ENCODE peak calls at places on chromosomes 11 and 22, in four cellular contexts. Q, P, Z and S are unnamed samples.

GRCh38 chr11:32562839-32563599 is 20.6 kb upstream of the EIF3M start:
- DNase-seq in Q (no peak), P (no peak), Z (no peak), S (no peak)

GRCh38 chr11:117792241-117792640 is 4.8 kb downstream of the DSCAML1 start:
- DNase-seq in Q (no peak), P (no peak), Z (no peak), S (no peak)

GRCh38 chr11:329886-330253 is 9.2 kb upstream of the IFITM3 start:
- DNase-seq in Q (no peak), P (no peak), Z (no peak), S (no peak)

GRCh38 chr22:27863001-27863400 is 56.1 kb downstream of the PITPNB start:
- DNase-seq in Q (no peak), P (no peak), Z (no peak), S (no peak)

GRCh38 chr11:117871784-117872183 is 4.7 kb downstream of the FXYD6 start:
- DNase-seq in Q (no peak), P (no peak), Z (no peak), S (no peak)

GRCh38 chr11:123654566-123655081 is at the start of gene SCN3B:
- DNase-seq in Q (no peak), P (no peak), Z (peak; percentile 57), S (no peak)

GRCh38 chr11:63998558-63999348 is 12.5 kb downstream of the OTUB1 start:
- DNase-seq in Q (no peak), P (no peak), Z (no peak), S (no peak)

GRCh38 chr11:11978792-11979486 is 29.5 kb downstream of the DKK3 start:
- DNase-seq in Q (no peak), P (no peak), Z (peak; percentile 29), S (no peak)

GRCh38 chr11:17978553-17979287 is 34.1 kb downstream of the SERGEF start:
- DNase-seq in Q (no peak), P (peak; percentile 9), Z (peak; percentile 42), S (peak; percentile 27)

GRCh38 chr11:125102544-125102943 is 8.9 kb downstream of the TMEM218 start:
- DNase-seq in Q (no peak), P (peak; percentile 25), Z (no peak), S (no peak)

GRCh38 chr11:22634897-22635629 is 9.4 kb upstream of the FANCF start:
- DNase-seq in Q (no peak), P (no peak), Z (no peak), S (no peak)

GRCh38 chr11:723120-723883 is 17.3 kb downstream of the EPS8L2 start:
- DNase-seq in Q (no peak), P (peak; percentile 61), Z (peak; percentile 57), S (peak; percentile 59)

GRCh38 chr11:118398797-118399564 is 2.4 kb upstream of the ATP5MG start:
- DNase-seq in Q (peak; percentile 50), P (no peak), Z (no peak), S (no peak)

GRCh38 chr11:105282658-105283057 is 143.1 kb upstream of the CARD18 start:
- DNase-seq in Q (no peak), P (no peak), Z (no peak), S (no peak)

DNA sequence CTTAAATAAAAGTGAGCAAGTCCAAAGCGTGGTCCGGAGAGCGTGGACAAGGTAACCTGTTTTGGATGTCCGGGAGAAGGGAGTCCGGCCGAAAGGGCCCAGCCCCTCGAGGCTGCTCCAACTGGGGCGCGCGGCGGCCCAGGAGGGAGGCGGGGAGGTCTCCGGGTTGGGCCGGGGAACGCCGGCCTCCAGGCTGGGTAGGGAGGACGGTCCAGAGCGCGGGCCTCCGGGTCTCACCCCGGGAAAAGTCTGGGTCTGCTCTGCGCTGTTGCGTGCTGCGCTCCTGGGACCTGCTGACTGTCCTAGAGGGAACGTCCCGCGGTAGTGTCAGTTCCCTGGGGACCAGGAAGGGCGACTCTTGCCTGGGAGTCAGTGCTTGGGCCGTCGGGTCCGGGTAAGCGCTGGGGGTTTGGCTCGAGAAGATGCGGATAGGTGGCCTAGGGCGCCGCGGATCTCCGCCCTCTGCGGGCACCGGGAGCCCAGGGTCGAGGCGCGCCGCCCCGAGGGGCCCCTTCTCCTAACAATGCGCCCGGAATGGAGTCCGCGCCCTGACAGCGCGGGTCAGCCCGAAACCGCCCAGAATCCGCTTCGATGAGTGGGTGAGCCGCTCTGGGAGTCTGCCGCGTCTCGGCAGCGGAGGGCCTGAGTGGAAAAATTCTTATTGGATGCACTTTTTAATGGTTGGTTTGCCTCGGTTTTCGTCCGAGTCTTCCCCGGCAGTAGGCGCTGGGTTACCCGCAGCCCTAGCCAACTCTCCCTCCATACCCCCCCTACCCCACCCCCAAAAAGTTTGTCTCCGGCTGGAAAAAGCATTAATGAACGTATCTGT is 908 bp upstream of the FLI1 start:
- DNase-seq in Q (no peak), P (no peak), Z (peak; percentile 27), S (peak; percentile 33)
- H3K4me3 ChIP-seq in Q (peak overlapping the region; percentile 94), P (peak overlapping the region; percentile 64), Z (peak overlapping the region; percentile 42), S (peak overlapping the region; percentile 82)

GRCh38 chr11:100799445-100799844 is 112.4 kb downstream of the ARHGAP42 start:
- DNase-seq in Q (no peak), P (no peak), Z (no peak), S (no peak)
- H3K27ac ChIP-seq in Q (no peak overlapping the region), P (no peak overlapping the region), Z (no peak overlapping the region), S (no peak overlapping the region)

GRCh38 chr11:68843052-68843561 is 1.4 kb upstream of the CPT1A start:
- DNase-seq in Q (no peak), P (no peak), Z (peak; percentile 68), S (peak; percentile 56)

GRCh38 chr11:68844801-68845200 is 3.1 kb upstream of the CPT1A start:
- DNase-seq in Q (no peak), P (no peak), Z (no peak), S (no peak)

GRCh38 chr11:68842427-68843051 is 823 bp upstream of the CPT1A start:
- DNase-seq in Q (no peak), P (no peak), Z (no peak), S (no peak)

GRCh38 chr11:68844376-68844775 is 2.7 kb upstream of the CPT1A start:
- DNase-seq in Q (no peak), P (no peak), Z (no peak), S (no peak)

GRCh38 chr11:68843703-68844312 is 2.1 kb upstream of the CPT1A start:
- DNase-seq in Q (peak; percentile 56), P (no peak), Z (peak; percentile 95), S (peak; percentile 70)
- H3K4me3 ChIP-seq in Q (peak overlapping the region; percentile 70), P (peak overlapping the region; percentile 84), Z (peak overlapping the region; percentile 8), S (peak overlapping the region; percentile 78)

DNA sequence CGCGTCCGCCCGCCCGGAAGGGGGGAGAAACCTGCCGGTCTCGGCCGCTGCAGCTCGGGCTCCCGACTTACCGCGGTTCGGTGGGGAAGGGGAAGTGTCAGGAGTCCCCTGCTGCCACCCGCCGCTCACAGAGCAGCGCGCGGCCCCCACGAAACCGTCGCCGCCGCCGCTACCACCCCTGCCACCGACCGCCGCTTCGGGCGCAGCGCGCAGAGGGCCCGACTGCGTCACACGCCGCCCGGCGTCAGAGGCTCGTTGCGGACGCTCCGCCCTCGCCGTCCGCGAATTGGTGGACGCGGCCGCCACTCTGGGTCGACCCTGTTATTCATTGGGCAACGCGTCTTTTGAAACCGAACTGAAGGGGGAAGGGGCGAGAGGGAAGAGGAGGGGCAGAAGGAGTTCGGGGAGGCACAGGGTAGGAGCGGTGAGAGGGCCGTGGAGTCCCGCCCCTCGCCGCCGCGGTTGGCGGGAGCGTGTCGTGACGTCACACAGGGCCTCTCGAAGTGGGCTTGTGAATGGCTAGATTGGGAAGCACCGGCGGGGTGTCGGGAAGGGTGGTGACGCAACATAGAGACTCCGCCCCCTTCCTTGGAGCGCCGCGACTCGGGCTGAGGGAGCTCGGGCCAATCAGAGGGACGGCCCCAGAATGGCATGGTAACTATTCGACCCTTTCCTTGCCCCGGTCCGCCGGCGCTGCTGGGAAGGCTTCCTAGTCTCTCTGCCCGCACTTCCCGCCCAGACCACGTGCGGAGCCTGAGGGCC is at the start of gene NUP98:
- DNase-seq in Q (peak; percentile 100), P (peak; percentile 99), Z (peak; percentile 100), S (peak; percentile 96)
- H3K27ac ChIP-seq in Q (peak within 1 kb of the TSS; percentile 96), P (peak within 1 kb of the TSS; percentile 99), Z (peak within 1 kb of the TSS; percentile 92), S (peak within 1 kb of the TSS; percentile 99)

GRCh38 chr22:41976961-41977566 is 7.8 kb downstream of the SEPTIN3 start:
- DNase-seq in Q (no peak), P (no peak), Z (no peak), S (peak; percentile 17)

GRCh38 chr22:41978732-41979131 is 9.5 kb downstream of the SEPTIN3 start:
- DNase-seq in Q (no peak), P (no peak), Z (no peak), S (no peak)

GRCh38 chr22:41974691-41975290 is 5.5 kb downstream of the SEPTIN3 start:
- DNase-seq in Q (no peak), P (no peak), Z (no peak), S (no peak)

GRCh38 chr22:41975299-41976069 is 6.2 kb downstream of the SEPTIN3 start:
- DNase-seq in Q (no peak), P (no peak), Z (no peak), S (no peak)

GRCh38 chr22:41976070-41976901 is 7.0 kb downstream of the SEPTIN3 start:
- DNase-seq in Q (peak; percentile 27), P (no peak), Z (peak; percentile 47), S (peak; percentile 29)
- H3K4me3 ChIP-seq in Q (peak overlapping the region; percentile 49), P (peak overlapping the region; percentile 43), Z (peak overlapping the region; percentile 33), S (peak overlapping the region; percentile 33)

DNA sequence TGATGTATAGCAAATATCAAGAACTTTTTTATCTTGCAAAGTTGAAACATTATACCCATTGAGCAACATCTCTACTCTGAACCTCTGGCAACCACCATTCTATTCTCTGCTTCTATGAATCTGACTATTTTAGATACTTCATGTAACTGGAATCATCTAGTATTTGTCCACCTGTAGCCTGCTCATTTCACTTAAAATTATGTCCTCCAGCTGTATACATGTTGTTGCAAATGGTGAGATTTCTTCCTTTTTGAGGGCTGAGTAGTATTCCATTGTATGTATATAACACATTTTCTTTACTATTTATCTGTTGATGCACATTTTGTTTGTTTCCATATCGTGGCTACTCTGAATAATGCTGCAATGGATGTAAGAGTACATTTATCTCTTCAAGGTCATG is 476.3 kb upstream of the LRRC4C start:
- DNase-seq in Q (no peak), P (no peak), Z (no peak), S (no peak)
- H3K27ac ChIP-seq in Q (no peak overlapping the region), P (no peak overlapping the region), Z (no peak overlapping the region), S (no peak overlapping the region)

DNA sequence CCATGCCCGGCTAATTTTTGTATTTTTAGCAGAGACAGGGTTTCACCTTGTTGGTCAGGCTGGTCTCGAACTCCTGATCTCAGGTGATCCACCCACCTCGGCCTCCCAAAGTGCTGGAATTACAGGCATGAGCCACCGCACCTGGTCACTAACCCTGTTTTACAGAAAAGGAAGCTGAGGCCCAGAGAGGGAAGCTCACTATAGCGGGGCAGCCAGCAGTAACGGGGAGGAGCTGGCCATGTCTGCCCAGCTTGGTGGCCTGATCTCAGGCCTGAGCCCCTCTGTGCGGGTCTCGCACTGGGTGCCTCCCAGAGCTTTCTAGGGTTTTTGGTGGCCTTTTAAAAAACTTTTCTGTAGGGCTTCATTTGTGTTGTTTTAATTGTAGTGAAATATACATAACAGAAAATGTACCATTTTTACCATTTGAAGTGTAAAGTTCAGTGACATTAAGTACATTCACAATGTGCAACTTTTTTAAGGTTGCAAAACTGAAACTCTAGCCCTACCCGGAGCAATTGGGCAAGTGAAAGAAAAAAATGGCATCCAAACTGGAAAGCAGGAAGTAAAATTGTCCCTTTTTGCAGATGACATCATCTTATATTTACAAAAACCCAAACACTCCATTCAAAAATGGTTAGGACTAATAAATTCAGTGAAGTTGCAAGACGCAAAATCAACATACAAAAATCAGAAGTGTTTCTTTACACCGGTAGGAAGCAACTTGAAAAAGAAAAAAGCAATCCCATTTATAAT is 14.5 kb upstream of the CYTH4 start:
- DNase-seq in Q (no peak), P (no peak), Z (no peak), S (no peak)
- H3K4me3 ChIP-seq in Q (peak overlapping the region; percentile 58), P (peak overlapping the region; percentile 51), Z (peak overlapping the region; percentile 24), S (peak overlapping the region; percentile 76)